ENCODE peak calls at places on chromosomes 11 and 22, in eight cellular contexts. M is dorsolateral prefrontal cortex, L is neural crest cell, A is GM04504, G is chondrocyte, Q is tibial nerve, S is GF-D8, P is EL. N is an unnamed sample.

GRCh38 chr11:57072640-57073039 is 83.9 kb downstream of the OR5AK2 start:
- DNase-seq in M (no peak), L (no peak), A (peak; percentile 97), G (no peak), Q (peak; percentile 6), S (no peak), P (peak; percentile 95), N (no peak)

GRCh38 chr11:71482216-71482615 is 29.2 kb downstream of the NADSYN1 start:
- DNase-seq in M (no peak), L (no peak), A (no peak), G (peak; percentile 81), Q (no peak), S (no peak), P (no peak), N (no peak)

GRCh38 chr22:26610983-26611382 is 6.8 kb downstream of the CRYBB1 start:
- DNase-seq in M (no peak), L (no peak), A (no peak), G (no peak), Q (no peak), S (no peak), P (peak; percentile 62), N (no peak)

GRCh38 chr11:1422981-1423380 is 33.2 kb downstream of the BRSK2 start:
- DNase-seq in M (no peak), L (no peak), A (no peak), G (no peak), Q (no peak), S (no peak), P (no peak), N (no peak)

GRCh38 chr11:33721291-33721840 is 14.9 kb downstream of the CD59 start:
- DNase-seq in M (no peak), L (no peak), A (peak; percentile 51), G (no peak), Q (no peak), S (no peak), P (peak; percentile 78), N (no peak)

GRCh38 chr11:120994460-120994859 is 29.4 kb upstream of the TBCEL start:
- DNase-seq in M (no peak), L (no peak), A (no peak), G (no peak), Q (no peak), S (no peak), P (no peak), N (no peak)

GRCh38 chr11:122516686-122517085 is 138.8 kb upstream of the UBASH3B start:
- DNase-seq in M (no peak), L (no peak), A (no peak), G (no peak), Q (no peak), S (no peak), P (no peak), N (no peak)

GRCh38 chr11:61417670-61418069 is 12.1 kb downstream of the CPSF7 start:
- DNase-seq in M (no peak), L (no peak), A (peak; percentile 14), G (no peak), Q (no peak), S (peak; percentile 88), P (no peak), N (no peak)

GRCh38 chr11:60982184-60982583 is 10.7 kb downstream of the CD6 start:
- DNase-seq in M (no peak), L (no peak), A (no peak), G (peak; percentile 29), Q (no peak), S (no peak), P (no peak), N (no peak)

GRCh38 chr11:35084817-35085424 is 54.0 kb upstream of the CD44 start:
- DNase-seq in M (no peak), L (no peak), A (no peak), G (no peak), Q (no peak), S (no peak), P (no peak), N (no peak)

GRCh38 chr11:64887757-64888405 is 9.5 kb upstream of the EHD1 start:
- DNase-seq in M (peak; percentile 68), L (peak; percentile 80), A (no peak), G (peak; percentile 88), Q (peak; percentile 68), S (peak; percentile 29), P (peak; percentile 64), N (peak; percentile 76)

GRCh38 chr22:17199131-17199731 is 20.0 kb downstream of the ADA2 start:
- DNase-seq in M (no peak), L (peak; percentile 57), A (peak; percentile 49), G (no peak), Q (peak; percentile 30), S (no peak), P (peak; percentile 72), N (no peak)

N was measured in body of pancreas.